ENCODE peak calls at places on chromosomes 5 and 9, in ten cellular contexts. C is stimulated activated CD4-positive, alpha-beta T cell treated with anti-CD3 and anti-CD28 coated beads, Interleukin-4, amount 100 ng/mL, for 48 hours; J is NCI-H2081; X is right atrium auricular region; Y is effector memory CD4-positive, alpha-beta T cell; U is neural progenitor cell; D is natural killer cell; Z is GM19239; A is NCI-H774; Q is nephron progenitor cell. G is an unnamed sample.
A peak's percentile ranks its signal among the peaks of the same experiment; 100 is the strongest.

GRCh38 chr9:17065062-17065461 is 69.8 kb upstream of the CNTLN start:
- DNase-seq in Y (no peak), U (no peak), J (peak; percentile 20), C (no peak), A (no peak), X (no peak), D (no peak), Q (no peak), Z (no peak), G (no peak)

GRCh38 chr5:72154076-72154756 is 46.9 kb downstream of the MAP1B start:
- DNase-seq in Q (no peak), A (no peak), Y (no peak), U (no peak), D (no peak), J (no peak), X (no peak), Z (no peak), C (no peak), G (no peak)

GRCh38 chr5:15026011-15026481 is 154.5 kb upstream of the ANKH start:
- DNase-seq in U (no peak), J (no peak), Z (no peak), A (no peak), Q (no peak), Y (no peak), C (no peak), X (no peak), D (no peak), G (no peak)

GRCh38 chr5:56229106-56229505 is 4.0 kb downstream of the ANKRD55 start:
- DNase-seq in Q (no peak), J (no peak), C (no peak), X (no peak), Y (no peak), U (peak; percentile 19), A (no peak), D (no peak), Z (no peak), G (no peak)

GRCh38 chr5:52799358-52799982 is 11.8 kb downstream of the ITGA1 start:
- DNase-seq in U (peak; percentile 82), D (no peak), Z (no peak), J (no peak), Q (peak; percentile 68), C (no peak), A (no peak), X (peak; percentile 74), Y (no peak), G (peak; percentile 87)

GRCh38 chr5:10927605-10928004 is 166.6 kb upstream of the DAP start:
- DNase-seq in Q (no peak), A (no peak), Y (no peak), U (no peak), Z (no peak), D (no peak), C (no peak), X (no peak), J (no peak), G (no peak)

GRCh38 chr5:135085133-135085935 is 51.3 kb upstream of the PITX1 start:
- DNase-seq in U (no peak), X (no peak), D (no peak), Q (no peak), A (no peak), C (no peak), Z (no peak), J (no peak), Y (no peak), G (no peak)

GRCh38 chr5:53167836-53168235 is 58.3 kb upstream of the MOCS2 start:
- DNase-seq in Y (no peak), C (no peak), Q (no peak), A (no peak), D (no peak), J (no peak), X (peak; percentile 73), Z (no peak), U (no peak), G (no peak)

GRCh38 chr9:123281659-123282342 is 13.4 kb upstream of the STRBP start:
- DNase-seq in C (no peak), J (no peak), Z (no peak), U (no peak), X (no peak), D (no peak), Q (no peak), Y (no peak), A (no peak), G (peak; percentile 10)